ENCODE peak calls at places on chromosomes 16 and 17, in nine cellular contexts. One of them, this sample, is unnamed.

GRCh38 chr16:31388535-31388934 is 4.6 kb upstream of the ITGAD start:
- DNase-seq in HTR-8/SVneo: no peak
- DNase-seq in Right ventricle myocardium superior: no peak
- DNase-seq in activated CD4-positive, alpha-beta T cell treated with anti-CD3 and anti-CD28 coated beads for 4 hours: no peak
- DNase-seq in stimulated activated CD8-positive, alpha-beta memory T cell treated with anti-CD3 and anti-CD28 coated beads, Interleukin-7, amount 100 ng/mL, for 24 hours: no peak
- DNase-seq in Ammon's horn: no peak
- DNase-seq in adipocyte: no peak
- DNase-seq in PC-3: no peak
- DNase-seq in aorta: no peak
- DNase-seq in this sample: no peak

GRCh38 chr17:49343273-49343672 is 18.8 kb downstream of the ZNF652 start:
- DNase-seq in HTR-8/SVneo: no peak
- DNase-seq in Right ventricle myocardium superior: no peak
- DNase-seq in activated CD4-positive, alpha-beta T cell treated with anti-CD3 and anti-CD28 coated beads for 4 hours: peak; percentile 21
- DNase-seq in stimulated activated CD8-positive, alpha-beta memory T cell treated with anti-CD3 and anti-CD28 coated beads, Interleukin-7, amount 100 ng/mL, for 24 hours: no peak
- DNase-seq in Ammon's horn: no peak
- DNase-seq in adipocyte: peak; percentile 50
- DNase-seq in PC-3: peak; percentile 15
- DNase-seq in aorta: no peak
- DNase-seq in this sample: no peak

GRCh38 chr16:73434621-73435020 is 386.7 kb upstream of the ZFHX3 start:
- DNase-seq in HTR-8/SVneo: no peak
- DNase-seq in Right ventricle myocardium superior: no peak
- DNase-seq in activated CD4-positive, alpha-beta T cell treated with anti-CD3 and anti-CD28 coated beads for 4 hours: no peak
- DNase-seq in stimulated activated CD8-positive, alpha-beta memory T cell treated with anti-CD3 and anti-CD28 coated beads, Interleukin-7, amount 100 ng/mL, for 24 hours: no peak
- DNase-seq in Ammon's horn: no peak
- DNase-seq in adipocyte: no peak
- DNase-seq in PC-3: no peak
- DNase-seq in aorta: no peak
- DNase-seq in this sample: no peak

GRCh38 chr17:74532115-74532514 is 840 bp upstream of the CD300LB start:
- DNase-seq in HTR-8/SVneo: no peak
- DNase-seq in Right ventricle myocardium superior: peak; percentile 70
- DNase-seq in activated CD4-positive, alpha-beta T cell treated with anti-CD3 and anti-CD28 coated beads for 4 hours: no peak
- DNase-seq in stimulated activated CD8-positive, alpha-beta memory T cell treated with anti-CD3 and anti-CD28 coated beads, Interleukin-7, amount 100 ng/mL, for 24 hours: no peak
- DNase-seq in Ammon's horn: peak; percentile 75
- DNase-seq in adipocyte: no peak
- DNase-seq in PC-3: no peak
- DNase-seq in aorta: peak; percentile 66
- DNase-seq in this sample: peak; percentile 87

GRCh38 chr17:82497483-82498405 is 21.8 kb upstream of the FOXK2 start:
- DNase-seq in HTR-8/SVneo: no peak
- DNase-seq in Right ventricle myocardium superior: peak; percentile 63
- DNase-seq in activated CD4-positive, alpha-beta T cell treated with anti-CD3 and anti-CD28 coated beads for 4 hours: peak; percentile 44
- DNase-seq in stimulated activated CD8-positive, alpha-beta memory T cell treated with anti-CD3 and anti-CD28 coated beads, Interleukin-7, amount 100 ng/mL, for 24 hours: no peak
- DNase-seq in Ammon's horn: peak; percentile 16
- DNase-seq in adipocyte: peak; percentile 78
- DNase-seq in PC-3: peak; percentile 27
- DNase-seq in aorta: peak; percentile 81
- DNase-seq in this sample: peak; percentile 85

GRCh38 chr16:63789603-63790002 is 1332.3 kb downstream of the CDH11 start:
- DNase-seq in HTR-8/SVneo: no peak
- DNase-seq in Right ventricle myocardium superior: no peak
- DNase-seq in activated CD4-positive, alpha-beta T cell treated with anti-CD3 and anti-CD28 coated beads for 4 hours: no peak
- DNase-seq in stimulated activated CD8-positive, alpha-beta memory T cell treated with anti-CD3 and anti-CD28 coated beads, Interleukin-7, amount 100 ng/mL, for 24 hours: no peak
- DNase-seq in Ammon's horn: no peak
- DNase-seq in adipocyte: peak; percentile 15
- DNase-seq in PC-3: peak; percentile 1
- DNase-seq in aorta: no peak
- DNase-seq in this sample: no peak

GRCh38 chr17:13931111-13931526 is 138.2 kb upstream of the COX10 start:
- DNase-seq in HTR-8/SVneo: no peak
- DNase-seq in Right ventricle myocardium superior: no peak
- DNase-seq in activated CD4-positive, alpha-beta T cell treated with anti-CD3 and anti-CD28 coated beads for 4 hours: no peak
- DNase-seq in stimulated activated CD8-positive, alpha-beta memory T cell treated with anti-CD3 and anti-CD28 coated beads, Interleukin-7, amount 100 ng/mL, for 24 hours: no peak
- DNase-seq in Ammon's horn: peak; percentile 64
- DNase-seq in adipocyte: no peak
- DNase-seq in PC-3: peak; percentile 19
- DNase-seq in aorta: no peak
- DNase-seq in this sample: no peak

GRCh38 chr17:17120716-17121115 is 78.5 kb downstream of the MPRIP start:
- DNase-seq in HTR-8/SVneo: no peak
- DNase-seq in Right ventricle myocardium superior: no peak
- DNase-seq in activated CD4-positive, alpha-beta T cell treated with anti-CD3 and anti-CD28 coated beads for 4 hours: no peak
- DNase-seq in stimulated activated CD8-positive, alpha-beta memory T cell treated with anti-CD3 and anti-CD28 coated beads, Interleukin-7, amount 100 ng/mL, for 24 hours: no peak
- DNase-seq in Ammon's horn: no peak
- DNase-seq in adipocyte: peak; percentile 13
- DNase-seq in PC-3: no peak
- DNase-seq in aorta: no peak
- DNase-seq in this sample: no peak

GRCh38 chr16:58537124-58537906 is 22.0 kb downstream of the SETD6 start:
- DNase-seq in HTR-8/SVneo: no peak
- DNase-seq in Right ventricle myocardium superior: no peak
- DNase-seq in activated CD4-positive, alpha-beta T cell treated with anti-CD3 and anti-CD28 coated beads for 4 hours: no peak
- DNase-seq in stimulated activated CD8-positive, alpha-beta memory T cell treated with anti-CD3 and anti-CD28 coated beads, Interleukin-7, amount 100 ng/mL, for 24 hours: no peak
- DNase-seq in Ammon's horn: no peak
- DNase-seq in adipocyte: no peak
- DNase-seq in PC-3: no peak
- DNase-seq in aorta: no peak
- DNase-seq in this sample: no peak

GRCh38 chr16:3127745-3128144 is 7.1 kb upstream of the ZNF213 start:
- DNase-seq in HTR-8/SVneo: no peak
- DNase-seq in Right ventricle myocardium superior: no peak
- DNase-seq in activated CD4-positive, alpha-beta T cell treated with anti-CD3 and anti-CD28 coated beads for 4 hours: no peak
- DNase-seq in stimulated activated CD8-positive, alpha-beta memory T cell treated with anti-CD3 and anti-CD28 coated beads, Interleukin-7, amount 100 ng/mL, for 24 hours: no peak
- DNase-seq in Ammon's horn: no peak
- DNase-seq in adipocyte: no peak
- DNase-seq in PC-3: no peak
- DNase-seq in aorta: no peak
- DNase-seq in this sample: no peak

GRCh38 chr16:66968847-66969246 is 7.8 kb downstream of the CES3 start:
- DNase-seq in HTR-8/SVneo: no peak
- DNase-seq in Right ventricle myocardium superior: no peak
- DNase-seq in activated CD4-positive, alpha-beta T cell treated with anti-CD3 and anti-CD28 coated beads for 4 hours: no peak
- DNase-seq in stimulated activated CD8-positive, alpha-beta memory T cell treated with anti-CD3 and anti-CD28 coated beads, Interleukin-7, amount 100 ng/mL, for 24 hours: no peak
- DNase-seq in Ammon's horn: no peak
- DNase-seq in adipocyte: no peak
- DNase-seq in PC-3: no peak
- DNase-seq in aorta: no peak
- DNase-seq in this sample: no peak

GRCh38 chr17:56866496-56866895 is 32.5 kb downstream of the DGKE start:
- DNase-seq in HTR-8/SVneo: no peak
- DNase-seq in Right ventricle myocardium superior: no peak
- DNase-seq in activated CD4-positive, alpha-beta T cell treated with anti-CD3 and anti-CD28 coated beads for 4 hours: no peak
- DNase-seq in stimulated activated CD8-positive, alpha-beta memory T cell treated with anti-CD3 and anti-CD28 coated beads, Interleukin-7, amount 100 ng/mL, for 24 hours: no peak
- DNase-seq in Ammon's horn: no peak
- DNase-seq in adipocyte: no peak
- DNase-seq in PC-3: no peak
- DNase-seq in aorta: no peak
- DNase-seq in this sample: no peak

GRCh38 chr17:68391561-68392268 is 65.6 kb downstream of the WIPI1 start:
- DNase-seq in HTR-8/SVneo: no peak
- DNase-seq in Right ventricle myocardium superior: no peak
- DNase-seq in activated CD4-positive, alpha-beta T cell treated with anti-CD3 and anti-CD28 coated beads for 4 hours: no peak
- DNase-seq in stimulated activated CD8-positive, alpha-beta memory T cell treated with anti-CD3 and anti-CD28 coated beads, Interleukin-7, amount 100 ng/mL, for 24 hours: no peak
- DNase-seq in Ammon's horn: no peak
- DNase-seq in adipocyte: no peak
- DNase-seq in PC-3: no peak
- DNase-seq in aorta: no peak
- DNase-seq in this sample: no peak

GRCh38 chr16:88312732-88313131 is 70.0 kb upstream of the ZNF469 start:
- DNase-seq in HTR-8/SVneo: no peak
- DNase-seq in Right ventricle myocardium superior: no peak
- DNase-seq in activated CD4-positive, alpha-beta T cell treated with anti-CD3 and anti-CD28 coated beads for 4 hours: no peak
- DNase-seq in stimulated activated CD8-positive, alpha-beta memory T cell treated with anti-CD3 and anti-CD28 coated beads, Interleukin-7, amount 100 ng/mL, for 24 hours: no peak
- DNase-seq in Ammon's horn: no peak
- DNase-seq in adipocyte: no peak
- DNase-seq in PC-3: no peak
- DNase-seq in aorta: peak; percentile 25
- DNase-seq in this sample: no peak

GRCh38 chr17:78252111-78252634 is 20.7 kb downstream of the TMEM235 start:
- DNase-seq in HTR-8/SVneo: no peak
- DNase-seq in Right ventricle myocardium superior: peak; percentile 36
- DNase-seq in activated CD4-positive, alpha-beta T cell treated with anti-CD3 and anti-CD28 coated beads for 4 hours: peak; percentile 60
- DNase-seq in stimulated activated CD8-positive, alpha-beta memory T cell treated with anti-CD3 and anti-CD28 coated beads, Interleukin-7, amount 100 ng/mL, for 24 hours: no peak
- DNase-seq in Ammon's horn: no peak
- DNase-seq in adipocyte: no peak
- DNase-seq in PC-3: no peak
- DNase-seq in aorta: peak; percentile 71
- DNase-seq in this sample: peak; percentile 92

GRCh38 chr17:48561894-48562810 is 16.0 kb downstream of the HOXB4 start:
- DNase-seq in HTR-8/SVneo: no peak
- DNase-seq in Right ventricle myocardium superior: peak; percentile 17
- DNase-seq in activated CD4-positive, alpha-beta T cell treated with anti-CD3 and anti-CD28 coated beads for 4 hours: no peak
- DNase-seq in stimulated activated CD8-positive, alpha-beta memory T cell treated with anti-CD3 and anti-CD28 coated beads, Interleukin-7, amount 100 ng/mL, for 24 hours: no peak
- DNase-seq in Ammon's horn: no peak
- DNase-seq in adipocyte: no peak
- DNase-seq in PC-3: peak; percentile 15
- DNase-seq in aorta: no peak
- DNase-seq in this sample: no peak

GRCh38 chr16:57601801-57602478 is 26.5 kb upstream of the ADGRG1 start:
- DNase-seq in HTR-8/SVneo: no peak
- DNase-seq in Right ventricle myocardium superior: no peak
- DNase-seq in activated CD4-positive, alpha-beta T cell treated with anti-CD3 and anti-CD28 coated beads for 4 hours: no peak
- DNase-seq in stimulated activated CD8-positive, alpha-beta memory T cell treated with anti-CD3 and anti-CD28 coated beads, Interleukin-7, amount 100 ng/mL, for 24 hours: no peak
- DNase-seq in Ammon's horn: no peak
- DNase-seq in adipocyte: no peak
- DNase-seq in PC-3: no peak
- DNase-seq in aorta: peak; percentile 15
- DNase-seq in this sample: no peak

GRCh38 chr16:4580245-4580644 is 24.1 kb downstream of the C16orf96 start:
- DNase-seq in HTR-8/SVneo: no peak
- DNase-seq in Right ventricle myocardium superior: no peak
- DNase-seq in activated CD4-positive, alpha-beta T cell treated with anti-CD3 and anti-CD28 coated beads for 4 hours: no peak
- DNase-seq in stimulated activated CD8-positive, alpha-beta memory T cell treated with anti-CD3 and anti-CD28 coated beads, Interleukin-7, amount 100 ng/mL, for 24 hours: no peak
- DNase-seq in Ammon's horn: no peak
- DNase-seq in adipocyte: peak; percentile 34
- DNase-seq in PC-3: peak; percentile 87
- DNase-seq in aorta: no peak
- DNase-seq in this sample: no peak

GRCh38 chr17:65565559-65565958 is 4.1 kb upstream of the AXIN2 start:
- DNase-seq in HTR-8/SVneo: no peak
- DNase-seq in Right ventricle myocardium superior: no peak
- DNase-seq in activated CD4-positive, alpha-beta T cell treated with anti-CD3 and anti-CD28 coated beads for 4 hours: no peak
- DNase-seq in stimulated activated CD8-positive, alpha-beta memory T cell treated with anti-CD3 and anti-CD28 coated beads, Interleukin-7, amount 100 ng/mL, for 24 hours: no peak
- DNase-seq in Ammon's horn: no peak
- DNase-seq in adipocyte: no peak
- DNase-seq in PC-3: no peak
- DNase-seq in aorta: no peak
- DNase-seq in this sample: no peak

GRCh38 chr16:49706620-49707355 is 149.1 kb downstream of the ZNF423 start:
- DNase-seq in HTR-8/SVneo: no peak
- DNase-seq in Right ventricle myocardium superior: no peak
- DNase-seq in activated CD4-positive, alpha-beta T cell treated with anti-CD3 and anti-CD28 coated beads for 4 hours: no peak
- DNase-seq in stimulated activated CD8-positive, alpha-beta memory T cell treated with anti-CD3 and anti-CD28 coated beads, Interleukin-7, amount 100 ng/mL, for 24 hours: no peak
- DNase-seq in Ammon's horn: no peak
- DNase-seq in adipocyte: no peak
- DNase-seq in PC-3: no peak
- DNase-seq in aorta: no peak
- DNase-seq in this sample: no peak

GRCh38 chr16:30728904-30729672 is 19.1 kb upstream of the PHKG2 start:
- DNase-seq in HTR-8/SVneo: no peak
- DNase-seq in Right ventricle myocardium superior: no peak
- DNase-seq in activated CD4-positive, alpha-beta T cell treated with anti-CD3 and anti-CD28 coated beads for 4 hours: no peak
- DNase-seq in stimulated activated CD8-positive, alpha-beta memory T cell treated with anti-CD3 and anti-CD28 coated beads, Interleukin-7, amount 100 ng/mL, for 24 hours: no peak
- DNase-seq in Ammon's horn: peak; percentile 27
- DNase-seq in adipocyte: no peak
- DNase-seq in PC-3: no peak
- DNase-seq in aorta: no peak
- DNase-seq in this sample: peak; percentile 75